ENCODE peak calls at places on chromosomes 12 and 14, in four cellular contexts. I is HepG2, X is PC-9, N is endothelial cell of umbilical vein. T is an unnamed sample.

GRCh38 chr14:89486961-89487360 is 69.9 kb upstream of the FOXN3 start:
- DNase-seq in I (peak; percentile 48), X (no peak), N (no peak), T (no peak)

GRCh38 chr12:121467638-121468403 is 67.9 kb downstream of the RNF34 start:
- DNase-seq in I (no peak), X (no peak), N (peak; percentile 18), T (peak; percentile 29)

GRCh38 chr12:112261559-112261958 is 120.7 kb downstream of the HECTD4 start:
- DNase-seq in I (peak; percentile 13), X (no peak), N (no peak), T (peak; percentile 6)

GRCh38 chr12:61916856-61917255 is 343.3 kb upstream of the USP15 start:
- DNase-seq in I (no peak), X (no peak), N (no peak), T (peak; percentile 50)

GRCh38 chr14:94388027-94388895 is at the start of gene SERPINA1:
- DNase-seq in I (peak; percentile 96), X (no peak), N (no peak), T (no peak)

GRCh38 chr12:105705765-105706164 is 375.3 kb downstream of the C12orf75 start:
- DNase-seq in I (peak; percentile 36), X (no peak), N (peak; percentile 77), T (peak; percentile 64)

GRCh38 chr14:63524537-63525155 is 18.5 kb downstream of the PPP2R5E start:
- DNase-seq in I (no peak), X (no peak), N (no peak), T (no peak)

GRCh38 chr12:9721394-9722092 is 11.4 kb downstream of the CLECL1 start:
- DNase-seq in I (peak; percentile 15), X (peak; percentile 90), N (peak; percentile 76), T (no peak)

GRCh38 chr12:47554046-47554653 is 151.7 kb downstream of the RPAP3 start:
- DNase-seq in I (no peak), X (no peak), N (no peak), T (peak; percentile 17)

GRCh38 chr14:73878436-73878835 is 8.2 kb upstream of the ZNF410 start:
- DNase-seq in I (no peak), X (no peak), N (no peak), T (no peak)

GRCh38 chr12:12622418-12622817 is 10.7 kb downstream of the CREBL2 start:
- DNase-seq in I (no peak), X (no peak), N (no peak), T (no peak)

GRCh38 chr12:3354586-3354985 is 136.4 kb upstream of the PRMT8 start:
- DNase-seq in I (no peak), X (no peak), N (no peak), T (no peak)

GRCh38 chr12:116054280-116054679 is 223.2 kb downstream of the MED13L start:
- DNase-seq in I (no peak), X (no peak), N (no peak), T (no peak)

GRCh38 chr12:116055895-116056607 is 221.4 kb downstream of the MED13L start:
- DNase-seq in I (no peak), X (no peak), N (no peak), T (peak; percentile 47)

GRCh38 chr12:116057356-116057755 is 220.1 kb downstream of the MED13L start:
- DNase-seq in I (no peak), X (no peak), N (no peak), T (no peak)

GRCh38 chr12:116050266-116050665 is 227.2 kb downstream of the MED13L start:
- DNase-seq in I (no peak), X (no peak), N (no peak), T (no peak)

DNA sequence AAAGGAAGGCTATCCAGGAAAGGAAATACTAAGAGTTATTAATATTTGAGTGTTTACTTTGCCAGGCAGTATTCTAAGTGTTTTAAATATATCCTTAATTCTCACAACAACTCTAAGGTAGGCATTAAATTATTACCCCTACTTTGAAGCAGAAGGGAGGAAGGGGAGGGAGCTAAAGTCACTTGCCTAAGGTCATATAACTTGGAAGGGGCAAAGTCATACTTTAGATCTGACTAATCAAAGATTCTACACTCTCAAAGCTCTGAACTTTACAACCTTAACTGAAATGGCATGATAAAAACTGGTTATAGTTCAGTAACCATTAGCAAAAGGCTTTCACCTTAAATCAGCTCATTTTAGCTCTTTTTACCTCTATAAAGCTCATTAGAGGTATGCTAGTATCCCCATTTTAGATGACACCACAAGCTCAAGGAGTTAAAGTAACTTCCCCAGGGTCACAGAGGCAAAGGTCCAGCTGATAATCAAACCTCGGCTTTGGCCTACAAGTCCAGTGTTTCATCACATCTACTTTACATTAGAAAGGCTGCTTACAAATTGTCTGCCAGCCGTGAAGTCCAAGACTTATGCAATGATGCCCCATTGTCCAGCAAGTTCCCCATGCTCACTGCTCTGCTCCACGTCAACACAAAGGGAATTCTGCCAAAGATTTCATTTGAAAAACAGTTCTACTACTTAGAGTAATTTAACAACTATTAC is 223.9 kb downstream of the MED13L start:
- DNase-seq in I (peak; percentile 71), X (peak; percentile 53), N (peak; percentile 31), T (no peak)
- H3K4me1 ChIP-seq in I (peaks cover 15% of the 10 kb centered on the region), X (peaks cover 19% of the 10 kb centered on the region), N (peaks cover 2% of the 10 kb centered on the region), T (peaks cover 77% of the 10 kb centered on the region)

DNA sequence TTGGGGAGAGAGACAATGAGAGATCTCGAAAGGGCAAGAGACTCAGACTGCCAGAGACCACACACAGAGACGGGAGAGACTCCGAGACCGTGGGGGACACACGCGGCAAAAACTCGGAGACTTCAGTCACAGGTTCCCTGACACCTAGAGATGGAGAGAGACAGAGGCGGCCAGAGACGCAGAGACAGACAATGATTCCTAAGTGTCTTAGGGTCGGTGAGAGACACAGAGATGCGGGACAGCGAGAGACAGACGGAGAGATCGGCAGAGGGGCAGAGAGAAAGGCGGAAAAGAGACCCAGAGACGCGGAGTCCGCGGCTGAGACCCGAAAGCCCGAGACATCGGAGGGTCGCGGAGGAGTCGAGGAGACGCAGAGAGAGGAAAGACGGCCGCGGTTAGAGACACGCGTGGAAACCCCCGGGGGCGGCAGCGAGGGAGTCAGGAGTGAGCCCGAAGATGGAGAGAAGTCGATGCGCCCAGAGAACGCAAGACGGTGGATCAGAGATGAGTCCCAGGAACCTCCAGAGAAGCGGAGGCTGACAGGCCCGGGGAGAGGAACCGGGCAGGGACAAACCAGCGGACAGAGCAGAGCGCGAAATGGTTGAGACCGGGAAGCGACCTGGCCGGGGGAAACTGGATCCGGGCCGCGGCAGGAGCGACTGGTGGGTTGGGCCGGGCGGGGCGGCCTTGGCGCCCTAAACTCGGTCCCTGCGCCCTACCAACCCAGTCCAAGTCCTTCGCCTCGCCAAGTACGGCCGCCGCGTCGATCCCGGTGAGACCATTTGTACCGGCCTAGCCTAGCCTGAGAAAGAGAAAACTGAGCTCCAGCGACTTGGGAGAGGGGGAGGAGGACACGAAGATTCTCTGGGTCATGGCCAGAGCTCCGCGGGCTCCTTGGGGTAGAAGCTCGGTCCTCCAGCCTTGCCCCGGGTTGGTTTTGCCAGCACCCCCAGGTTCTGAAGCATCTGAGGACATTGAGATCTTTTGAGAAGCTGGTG is 7.6 kb downstream of the LHX5 start:
- DNase-seq in I (no peak), X (no peak), N (no peak), T (no peak)
- TF ChIP-seq EZH2 in I (no peak), X (no peak), N (peak; percentile 94), T (peak; percentile 89)

GRCh38 chr14:99792551-99793212 is 531 bp upstream of the EML1 start:
- DNase-seq in I (no peak), X (no peak), N (peak; percentile 47), T (peak; percentile 23)

GRCh38 chr14:99791476-99792283 is 1.5 kb upstream of the EML1 start:
- DNase-seq in I (no peak), X (no peak), N (peak; percentile 5), T (no peak)

GRCh38 chr14:99795046-99795445 is 1.8 kb downstream of the EML1 start:
- DNase-seq in I (no peak), X (no peak), N (no peak), T (no peak)

GRCh38 chr14:99794156-99794780 is 1.1 kb downstream of the EML1 start:
- DNase-seq in I (no peak), X (no peak), N (no peak), T (no peak)

GRCh38 chr14:99793213-99794155 is at the start of gene EML1:
- DNase-seq in I (peak; percentile 41), X (no peak), N (peak; percentile 64), T (peak; percentile 89)
- TF ChIP-seq CTCF in I (no peak), X (no peak), N (no peak), T (no peak)

GRCh38 chr14:77026166-77026929 is 2.2 kb downstream of the IRF2BPL start:
- DNase-seq in I (no peak), X (peak; percentile 56), N (peak; percentile 61), T (peak; percentile 69)
- H3K4me1 ChIP-seq in I (peaks cover 76% of the 10 kb centered on the region), X (peaks cover 59% of the 10 kb centered on the region), N (peaks cover 37% of the 10 kb centered on the region), T (peaks cover 42% of the 10 kb centered on the region)

GRCh38 chr12:68932701-68933563 is at the start of gene CPM:
- DNase-seq in I (no peak), X (peak; percentile 42), N (peak; percentile 8), T (peak; percentile 52)
- TF ChIP-seq EZH2 in I (no peak), X (no peak), N (no peak), T (no peak)